ENCODE peak calls at places on chromosome 10, in four cellular contexts. K is SK-N-SH, I is mammary epithelial cell, S is keratinocyte. L is an unnamed sample.
A peak's percentile ranks its signal among the peaks of the same experiment; 100 is the strongest.

GRCh38 chr10:60414111-60414510 is 24.4 kb upstream of the ANK3 start:
- DNase-seq in K (no peak), I (no peak), S (no peak), L (no peak)

GRCh38 chr10:3786295-3786981 is 1.4 kb upstream of the KLF6 start:
- DNase-seq in K (no peak), I (peak; percentile 81), S (no peak), L (peak; percentile 87)

GRCh38 chr10:68348265-68348741 is 15.6 kb upstream of the PBLD start:
- DNase-seq in K (peak; percentile 45), I (peak; percentile 27), S (no peak), L (no peak)

GRCh38 chr10:12726971-12727831 is 274.3 kb downstream of the CCDC3 start:
- DNase-seq in K (no peak), I (no peak), S (no peak), L (no peak)

GRCh38 chr10:1043532-1043995 is 5.4 kb downstream of the IDI1 start:
- DNase-seq in K (no peak), I (no peak), S (no peak), L (no peak)

GRCh38 chr10:96017227-96017687 is 26.1 kb upstream of the CCNJ start:
- DNase-seq in K (peak; percentile 42), I (peak; percentile 52), S (peak; percentile 21), L (no peak)

GRCh38 chr10:35182631-35183510 is 56.2 kb downstream of the CREM start:
- DNase-seq in K (no peak), I (peak; percentile 1), S (no peak), L (no peak)

GRCh38 chr10:62915192-62915591 is 99.0 kb upstream of the EGR2 start:
- DNase-seq in K (no peak), I (no peak), S (no peak), L (no peak)

GRCh38 chr10:117911684-117912083 is 135.1 kb downstream of the RAB11FIP2 start:
- DNase-seq in K (no peak), I (no peak), S (no peak), L (no peak)

GRCh38 chr10:58956926-58957325 is 219.5 kb upstream of the PHYHIPL start:
- DNase-seq in K (no peak), I (no peak), S (no peak), L (no peak)

GRCh38 chr10:83542774-83543291 is 596.5 kb upstream of the GHITM start:
- DNase-seq in K (no peak), I (peak; percentile 6), S (no peak), L (no peak)

GRCh38 chr10:46033602-46034011 is 3.2 kb upstream of the NCOA4 start:
- DNase-seq in K (no peak), I (peak; percentile 73), S (no peak), L (no peak)

DNA sequence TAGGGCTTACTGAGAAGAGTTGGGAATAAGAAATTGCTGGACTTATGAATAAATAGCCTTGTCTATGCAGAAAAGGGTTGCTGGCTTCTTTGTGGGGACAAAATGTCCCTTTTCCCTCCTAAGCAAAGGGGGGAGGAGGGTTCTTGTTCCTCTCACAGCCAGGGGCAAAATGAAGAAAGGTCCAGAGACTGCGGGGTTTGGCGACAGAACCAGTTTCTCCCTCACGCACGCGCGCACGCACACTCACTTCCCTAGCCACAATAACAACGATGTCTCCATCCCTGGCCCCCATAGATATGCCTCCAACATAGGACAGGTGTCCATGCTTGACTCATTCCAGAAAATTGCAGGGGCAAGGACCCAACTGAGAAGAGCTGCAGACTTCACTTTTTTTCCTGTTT is 3.3 kb downstream of the ZMIZ1 start:
- DNase-seq in K (no peak), I (no peak), S (no peak), L (no peak)
- H3K9ac ChIP-seq in K (no peak overlapping the region), I (no peak overlapping the region), S (no peak overlapping the region), L (peak overlapping the region; percentile 98)

GRCh38 chr10:8260645-8261044 is 206.2 kb downstream of the GATA3 start:
- DNase-seq in K (no peak), I (no peak), S (no peak), L (no peak)
- H3K27ac ChIP-seq in K (no peak overlapping the region), I (no peak overlapping the region), S (no peak overlapping the region), L (no peak overlapping the region)

GRCh38 chr10:33008499-33009243 is 50.6 kb upstream of the ITGB1 start:
- DNase-seq in K (peak; percentile 75), I (peak; percentile 83), S (peak; percentile 17), L (no peak)
- H3K9ac ChIP-seq in K (no peak overlapping the region), I (peak overlapping the region; percentile 22), S (peak overlapping the region; percentile 13), L (no peak overlapping the region)

GRCh38 chr10:104711167-104711765 is 70.2 kb downstream of the SORCS3 start:
- DNase-seq in K (no peak), I (no peak), S (no peak), L (no peak)

GRCh38 chr10:104706886-104707285 is 65.8 kb downstream of the SORCS3 start:
- DNase-seq in K (no peak), I (no peak), S (no peak), L (no peak)

GRCh38 chr10:104707602-104708160 is 66.6 kb downstream of the SORCS3 start:
- DNase-seq in K (no peak), I (no peak), S (no peak), L (no peak)
- H3K27ac ChIP-seq in K (no peak overlapping the region), I (no peak overlapping the region), S (no peak overlapping the region), L (no peak overlapping the region)

L was measured in kidney.